ENCODE peak calls at places on chromosomes 3 and 15, in eight cellular contexts. B is GM23338, Y is stomach, O is brain microvascular endothelial cell, Z is endothelial cell of umbilical vein, Q is astrocyte, W is body of pancreas, P is thoracic aorta. U is an unnamed sample.
A peak's percentile ranks its signal among the peaks of the same experiment; 100 is the strongest.

GRCh38 chr15:42199126-42199525 is 9.0 kb downstream of the VPS39 start:
- DNase-seq in B (no peak), Y (no peak), O (no peak), Z (no peak), Q (no peak), W (no peak), P (no peak), U (no peak)

GRCh38 chr15:21262851-21263400 is 177.4 kb downstream of the POTEB3 start:
- DNase-seq in B (no peak), Y (no peak), O (no peak), Z (no peak), Q (no peak), W (no peak), P (no peak), U (no peak)

GRCh38 chr15:52350423-52350822 is 54.8 kb upstream of the MYO5C start:
- DNase-seq in B (peak; percentile 34), Y (no peak), O (no peak), Z (no peak), Q (no peak), W (no peak), P (no peak), U (no peak)

GRCh38 chr3:31752305-31753049 is 219.8 kb downstream of the STT3B start:
- DNase-seq in B (no peak), Y (no peak), O (no peak), Z (no peak), Q (no peak), W (no peak), P (no peak), U (no peak)

GRCh38 chr15:90306560-90306959 is 41.1 kb downstream of the NGRN start:
- DNase-seq in B (no peak), Y (no peak), O (no peak), Z (no peak), Q (no peak), W (no peak), P (no peak), U (no peak)

GRCh38 chr15:92878593-92879053 is 21.5 kb upstream of the CHD2 start:
- DNase-seq in B (no peak), Y (no peak), O (no peak), Z (no peak), Q (no peak), W (peak; percentile 47), P (no peak), U (no peak)

GRCh38 chr3:61945657-61946056 is 384.3 kb downstream of the PTPRG start:
- DNase-seq in B (no peak), Y (no peak), O (no peak), Z (no peak), Q (no peak), W (no peak), P (no peak), U (no peak)

GRCh38 chr3:56702487-56703315 is 19.6 kb upstream of the TASOR start:
- DNase-seq in B (peak; percentile 82), Y (peak; percentile 45), O (peak; percentile 72), Z (peak; percentile 66), Q (peak; percentile 52), W (peak; percentile 67), P (no peak), U (no peak)

GRCh38 chr3:102745881-102746280 is 311.1 kb downstream of the ZPLD1 start:
- DNase-seq in B (no peak), Y (no peak), O (no peak), Z (no peak), Q (peak; percentile 2), W (no peak), P (no peak), U (no peak)

GRCh38 chr3:169604568-169604967 is 58.9 kb downstream of the MECOM start:
- DNase-seq in B (peak; percentile 44), Y (no peak), O (no peak), Z (no peak), Q (no peak), W (no peak), P (no peak), U (no peak)

GRCh38 chr15:51121118-51121517 is 26.4 kb upstream of the TNFAIP8L3 start:
- DNase-seq in B (no peak), Y (no peak), O (peak; percentile 97), Z (peak; percentile 98), Q (peak; percentile 99), W (peak; percentile 42), P (peak; percentile 60), U (no peak)

GRCh38 chr15:99148851-99149276 is 44.0 kb downstream of the SYNM start:
- DNase-seq in B (no peak), Y (no peak), O (no peak), Z (peak; percentile 37), Q (no peak), W (no peak), P (no peak), U (no peak)

GRCh38 chr3:49023775-49024174 is 1.9 kb downstream of the NDUFAF3 start:
- DNase-seq in B (no peak), Y (no peak), O (no peak), Z (no peak), Q (no peak), W (no peak), P (no peak), U (no peak)

GRCh38 chr3:49025793-49026520 is 3.2 kb downstream of the IMPDH2 start:
- DNase-seq in B (no peak), Y (no peak), O (no peak), Z (no peak), Q (no peak), W (no peak), P (no peak), U (no peak)

GRCh38 chr3:49024449-49024848 is 2.5 kb downstream of the NDUFAF3 start:
- DNase-seq in B (no peak), Y (no peak), O (no peak), Z (no peak), Q (no peak), W (no peak), P (no peak), U (no peak)

GRCh38 chr3:49026536-49026935 is 2.7 kb downstream of the IMPDH2 start:
- DNase-seq in B (no peak), Y (no peak), O (no peak), Z (no peak), Q (no peak), W (no peak), P (no peak), U (no peak)

DNA sequence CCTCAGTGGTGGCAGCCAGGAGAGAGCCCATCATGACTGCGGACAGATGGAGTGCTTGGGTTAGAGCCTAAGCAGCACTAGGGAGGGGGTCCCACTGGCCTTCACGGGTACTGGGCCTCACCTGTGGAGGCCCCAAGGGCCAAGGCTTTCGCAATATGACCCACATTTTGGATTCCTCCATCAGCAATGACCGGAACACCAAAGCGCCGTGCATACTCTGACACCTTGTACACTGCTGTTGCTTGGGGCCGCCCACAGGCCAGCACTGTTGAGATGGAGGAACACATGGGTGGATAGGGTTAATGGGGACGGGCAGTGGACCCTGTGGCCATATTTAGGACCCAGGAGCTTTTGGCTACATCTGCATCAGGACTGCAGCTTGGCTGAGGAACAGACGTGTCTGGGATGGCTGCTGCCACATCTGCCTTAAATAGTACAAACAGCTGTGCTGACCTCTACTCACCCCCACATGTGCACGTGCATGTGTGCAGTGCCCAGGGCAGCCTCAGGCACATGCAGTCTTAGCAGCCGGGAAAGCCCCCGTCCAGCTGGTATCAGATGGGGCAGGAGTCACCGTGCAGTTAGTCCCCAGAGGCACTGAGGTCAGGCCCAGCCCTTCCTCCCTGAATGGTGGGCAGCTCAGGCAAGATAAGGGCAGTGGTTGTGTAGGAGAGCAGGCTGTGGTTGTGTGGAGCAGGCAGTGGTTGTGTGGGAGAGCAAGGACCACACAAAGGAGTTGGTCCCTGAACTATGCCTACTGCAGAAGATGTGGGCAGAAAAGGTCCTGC is 3.3 kb downstream of the NDUFAF3 start:
- DNase-seq in B (no peak), Y (no peak), O (no peak), Z (no peak), Q (no peak), W (no peak), P (no peak), U (no peak)
- H3K27ac ChIP-seq in B (no peak overlapping the region), Y (no peak overlapping the region), O (no peak overlapping the region), Z (no peak overlapping the region), Q (no peak overlapping the region), W (no peak overlapping the region), P (no peak overlapping the region), U (no peak overlapping the region)

DNA sequence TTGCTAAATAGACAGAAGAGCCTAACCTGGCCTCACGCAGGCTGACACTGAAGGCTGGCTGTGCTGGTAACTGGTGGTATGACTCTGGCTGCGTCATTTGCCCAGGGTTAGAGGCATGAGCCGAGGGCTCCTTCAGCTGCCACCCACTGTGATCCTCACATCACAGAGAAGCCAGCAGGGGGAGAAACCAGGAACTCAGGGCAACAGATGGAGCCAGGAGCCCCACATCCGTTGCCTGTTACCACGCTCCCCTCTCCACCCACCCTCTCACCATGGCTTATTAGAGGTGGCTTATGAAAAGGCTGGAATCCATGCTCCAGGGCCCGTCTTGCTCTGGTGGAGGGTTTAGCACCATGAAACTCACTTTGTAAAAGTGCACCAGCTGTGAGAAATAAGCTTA is 60.7 kb downstream of the ASB7 start:
- DNase-seq in B (peak; percentile 78), Y (no peak), O (no peak), Z (no peak), Q (no peak), W (no peak), P (no peak), U (no peak)
- TF ChIP-seq CTCF in B (peak; percentile 56), Y (no peak), O (peak; percentile 69), Z (no peak), Q (peak; percentile 10), W (peak; percentile 9), P (no peak), U (no peak)

DNA sequence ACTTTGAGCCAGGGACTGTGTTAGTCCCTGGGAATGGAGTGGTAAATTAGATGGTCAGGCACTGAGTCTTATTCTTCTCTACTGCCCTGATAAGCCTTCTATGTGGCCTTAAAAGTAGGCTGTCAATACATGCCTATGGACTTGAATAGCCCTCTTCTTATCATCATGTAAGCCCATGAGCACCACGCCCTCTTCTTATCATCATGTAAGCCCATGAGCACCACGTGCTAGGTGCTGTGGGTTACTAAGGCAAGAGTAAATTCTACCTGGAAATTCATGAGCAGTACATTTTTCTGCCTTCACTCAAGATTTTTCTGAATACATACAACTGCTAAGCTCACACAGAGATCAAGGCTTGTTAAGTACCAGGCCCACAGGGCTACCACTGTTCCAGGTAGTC is 68.5 kb downstream of the DHX30 start:
- DNase-seq in B (no peak), Y (peak; percentile 52), O (no peak), Z (no peak), Q (no peak), W (no peak), P (no peak), U (no peak)
- H3K27ac ChIP-seq in B (no peak overlapping the region), Y (no peak overlapping the region), O (no peak overlapping the region), Z (no peak overlapping the region), Q (no peak overlapping the region), W (no peak overlapping the region), P (no peak overlapping the region), U (no peak overlapping the region)

DNA sequence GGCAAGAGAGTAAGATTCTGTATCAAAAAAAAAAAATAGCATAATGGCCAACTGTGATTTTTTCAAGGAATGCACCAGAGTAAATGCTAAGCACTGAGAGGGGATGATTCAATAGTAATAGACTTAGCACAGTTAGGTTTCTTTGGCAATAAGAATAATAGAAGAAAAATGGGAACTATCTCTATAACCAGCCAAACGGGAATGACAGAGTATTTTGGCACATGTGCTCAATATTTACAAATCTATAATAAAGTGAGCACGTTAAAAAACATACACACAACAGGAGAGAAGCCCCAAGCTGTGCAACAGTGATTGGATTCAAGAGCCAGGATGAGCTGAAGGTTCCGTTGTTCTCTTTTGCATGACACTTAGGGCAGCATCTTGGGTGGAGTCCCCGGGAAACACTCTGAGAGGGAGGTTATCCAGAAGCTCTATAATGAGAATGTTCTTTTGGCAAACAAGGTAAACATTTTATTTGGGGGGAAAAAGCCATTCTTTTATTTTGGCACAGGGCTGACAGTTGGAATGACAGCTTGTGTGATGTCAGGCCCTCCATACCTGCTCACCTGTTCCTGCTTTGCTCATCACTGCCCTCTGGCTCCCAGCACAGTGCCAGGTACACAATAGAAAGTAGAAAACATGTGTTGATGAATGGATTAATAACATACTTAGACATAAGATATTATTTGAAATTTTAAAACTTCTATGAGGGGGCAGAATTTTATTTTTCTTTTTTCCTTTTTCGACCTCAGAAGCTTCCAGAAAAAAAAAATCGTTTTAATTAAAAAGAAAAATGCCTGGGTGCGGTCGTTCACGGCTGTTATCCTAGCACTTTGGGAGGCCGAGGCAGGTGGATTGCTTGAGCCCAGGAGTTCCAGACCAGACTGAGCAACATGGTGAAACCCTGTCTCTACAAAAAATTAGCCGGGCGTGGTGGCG is 44.0 kb upstream of the MUC4 start:
- DNase-seq in B (no peak), Y (no peak), O (no peak), Z (no peak), Q (no peak), W (no peak), P (no peak), U (no peak)
- TF ChIP-seq CTCF in B (peak; percentile 64), Y (no peak), O (peak; percentile 7), Z (no peak), Q (no peak), W (peak; percentile 31), P (no peak), U (no peak)